ENCODE peak calls at places on chromosomes 12 and 14, in four cellular contexts. One of them, this sample, is unnamed.

GRCh38 chr12:82361461-82361915 is 3.2 kb downstream of the METTL25 start:
- DNase-seq in K562: no peak
- DNase-seq in HepG2: no peak
- DNase-seq in GM12878: no peak
- DNase-seq in this sample: peak

GRCh38 chr12:40183745-40184144 is 41.1 kb upstream of the LRRK2 start:
- DNase-seq in K562: no peak
- DNase-seq in HepG2: no peak
- DNase-seq in GM12878: no peak
- DNase-seq in this sample: no peak

GRCh38 chr12:10252201-10252600 is 39.5 kb downstream of the GABARAPL1 start:
- DNase-seq in K562: no peak
- DNase-seq in HepG2: no peak
- DNase-seq in GM12878: no peak
- DNase-seq in this sample: no peak

GRCh38 chr12:52884526-52885293 is 20.2 kb downstream of the KRT8 start:
- DNase-seq in K562: peak
- DNase-seq in HepG2: peak
- DNase-seq in GM12878: no peak
- DNase-seq in this sample: peak

GRCh38 chr12:58414398-58414871 is 473.1 kb downstream of the ATP23 start:
- DNase-seq in K562: no peak
- DNase-seq in HepG2: no peak
- DNase-seq in GM12878: no peak
- DNase-seq in this sample: no peak

GRCh38 chr14:41925409-41925808 is 318.7 kb downstream of the LRFN5 start:
- DNase-seq in K562: no peak
- DNase-seq in HepG2: peak
- DNase-seq in GM12878: no peak
- DNase-seq in this sample: no peak

GRCh38 chr12:91331371-91331770 is 148.8 kb upstream of the DCN start:
- DNase-seq in K562: no peak
- DNase-seq in HepG2: no peak
- DNase-seq in GM12878: no peak
- DNase-seq in this sample: no peak

GRCh38 chr14:103155013-103155412 is 31.8 kb downstream of the TNFAIP2 start:
- DNase-seq in K562: no peak
- DNase-seq in HepG2: peak
- DNase-seq in GM12878: no peak
- DNase-seq in this sample: no peak

GRCh38 chr14:81565441-81566290 is 32.0 kb upstream of the SEL1L start:
- DNase-seq in K562: peak
- DNase-seq in HepG2: peak
- DNase-seq in GM12878: no peak
- DNase-seq in this sample: peak

GRCh38 chr14:61652526-61653262 is 42.6 kb upstream of the HIF1A start:
- DNase-seq in K562: no peak
- DNase-seq in HepG2: no peak
- DNase-seq in GM12878: no peak
- DNase-seq in this sample: no peak

GRCh38 chr12:94656556-94656955 is 6.2 kb upstream of the TMCC3 start:
- DNase-seq in K562: no peak
- DNase-seq in HepG2: no peak
- DNase-seq in GM12878: no peak
- DNase-seq in this sample: no peak

GRCh38 chr12:53495903-53496751 is 3.1 kb downstream of the MAP3K12 start:
- DNase-seq in K562: peak
- DNase-seq in HepG2: peak
- DNase-seq in GM12878: peak
- DNase-seq in this sample: peak

GRCh38 chr12:124523071-124523470 is 44.3 kb downstream of the NCOR2 start:
- DNase-seq in K562: no peak
- DNase-seq in HepG2: no peak
- DNase-seq in GM12878: no peak
- DNase-seq in this sample: no peak

DNA sequence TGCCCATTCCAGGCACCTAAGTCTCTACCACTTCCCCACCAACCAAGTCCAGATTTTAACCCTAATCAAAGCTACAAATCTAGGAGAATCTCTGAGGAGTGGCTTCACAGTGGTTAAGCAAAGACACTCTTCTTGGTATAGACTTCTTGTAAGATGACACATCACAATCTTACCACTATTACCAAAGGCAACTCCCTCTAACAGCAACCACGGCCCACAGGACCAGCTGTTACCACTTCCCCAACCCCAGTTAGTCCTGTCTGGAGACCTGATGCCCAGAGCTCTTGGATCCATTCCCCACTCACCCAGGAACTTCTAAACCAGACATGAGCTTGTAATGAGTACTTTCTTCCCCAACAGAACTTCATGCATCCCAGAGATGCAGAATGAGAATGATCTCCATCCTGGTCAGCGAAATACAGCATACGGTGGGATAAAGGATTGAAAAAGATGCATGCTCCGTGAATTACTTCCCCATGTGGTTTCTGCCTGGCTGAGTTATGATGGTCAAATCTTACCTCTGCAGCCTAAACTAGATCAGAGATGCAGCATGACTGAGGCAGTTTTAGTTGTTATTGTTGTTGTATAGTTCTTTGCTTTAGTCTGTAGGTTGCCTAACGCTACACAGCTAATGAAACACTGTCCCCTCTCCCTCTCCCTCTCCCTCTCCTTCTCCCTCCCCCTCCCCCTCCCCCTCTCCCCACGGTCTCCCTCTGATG is 87.7 kb upstream of the FOXN3 start:
- DNase-seq in K562: no peak
- DNase-seq in HepG2: no peak
- DNase-seq in GM12878: peak
- DNase-seq in this sample: no peak
- TF ChIP-seq SP1 in K562: no peak
- TF ChIP-seq SP1 in HepG2: no peak
- TF ChIP-seq SP1 in GM12878: no peak
- TF ChIP-seq SP1 in this sample: no peak

GRCh38 chr14:101123639-101124525 is 220.4 kb upstream of the RTL1 start:
- DNase-seq in K562: no peak
- DNase-seq in HepG2: no peak
- DNase-seq in GM12878: no peak
- DNase-seq in this sample: no peak

GRCh38 chr14:101122114-101122854 is 218.8 kb upstream of the RTL1 start:
- DNase-seq in K562: no peak
- DNase-seq in HepG2: no peak
- DNase-seq in GM12878: no peak
- DNase-seq in this sample: no peak

GRCh38 chr14:101121399-101122113 is 218.0 kb upstream of the RTL1 start:
- DNase-seq in K562: no peak
- DNase-seq in HepG2: no peak
- DNase-seq in GM12878: no peak
- DNase-seq in this sample: no peak

GRCh38 chr14:101120636-101121398 is 217.3 kb upstream of the RTL1 start:
- DNase-seq in K562: no peak
- DNase-seq in HepG2: no peak
- DNase-seq in GM12878: no peak
- DNase-seq in this sample: no peak

GRCh38 chr14:101122855-101123129 is 219.3 kb upstream of the RTL1 start:
- DNase-seq in K562: no peak
- DNase-seq in HepG2: no peak
- DNase-seq in GM12878: no peak
- DNase-seq in this sample: no peak
- TF ChIP-seq ESRRA in K562: no peak
- TF ChIP-seq ESRRA in HepG2: no peak
- TF ChIP-seq ESRRA in GM12878: no peak
- TF ChIP-seq ESRRA in this sample: no peak

GRCh38 chr12:117169548-117169947 is 20.7 kb downstream of the FBXO21 start:
- DNase-seq in K562: no peak
- DNase-seq in HepG2: no peak
- DNase-seq in GM12878: no peak
- DNase-seq in this sample: no peak
- TF ChIP-seq SP1 in K562: no peak
- TF ChIP-seq SP1 in HepG2: no peak
- TF ChIP-seq SP1 in GM12878: no peak
- TF ChIP-seq SP1 in this sample: no peak

DNA sequence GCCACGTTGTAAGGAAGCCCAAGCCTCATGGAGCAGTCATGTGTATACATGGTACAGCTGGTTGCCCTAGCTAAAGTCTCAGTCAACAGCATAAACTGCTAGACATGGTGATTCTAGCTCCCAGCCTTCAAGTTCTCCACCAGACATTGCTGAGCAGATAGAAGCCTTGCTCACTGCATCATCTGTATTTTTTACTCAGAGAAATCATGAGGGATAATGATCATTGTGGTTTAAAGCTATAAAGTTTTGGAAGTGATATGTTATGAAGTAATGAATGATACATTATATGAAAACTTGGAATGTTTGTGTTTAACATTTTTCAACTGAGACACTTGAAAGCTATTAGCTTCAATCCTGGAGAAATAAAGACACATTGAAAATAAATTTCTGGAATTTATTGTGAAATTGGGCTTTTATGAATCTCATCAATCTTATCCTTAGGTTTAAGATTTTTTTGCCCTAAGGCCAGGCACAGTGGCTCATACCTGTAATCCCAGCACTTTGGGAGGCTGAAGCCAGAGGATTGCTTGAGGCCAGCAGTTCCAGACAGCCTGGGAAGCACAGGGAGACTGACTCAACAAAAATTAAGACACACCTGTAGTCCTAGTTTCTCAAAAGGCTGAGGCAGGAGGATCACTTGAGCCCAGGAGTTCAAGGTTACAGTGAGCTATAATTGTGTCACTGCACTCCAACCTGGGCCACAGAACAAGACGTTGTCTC is 5.6 kb upstream of the NFATC4 start:
- DNase-seq in K562: no peak
- DNase-seq in HepG2: no peak
- DNase-seq in GM12878: no peak
- DNase-seq in this sample: no peak
- TF ChIP-seq ESRRA in K562: no peak
- TF ChIP-seq ESRRA in HepG2: no peak
- TF ChIP-seq ESRRA in GM12878: no peak
- TF ChIP-seq ESRRA in this sample: no peak